ENCODE peak calls at places on chromosomes 12 and 14, in five cellular contexts. One of them, this sample, is unnamed.

GRCh38 chr14:89399594-89400068 is 17.4 kb downstream of the FOXN3 start:
- DNase-seq in effector memory CD4-positive, alpha-beta T cell: no peak
- DNase-seq in stimulated activated CD4-positive, alpha-beta T cell treated with anti-CD3 and anti-CD28 coated beads, Interleukin-2, amount 100 ng/mL, for 24 hours: no peak
- DNase-seq in C1 segment of cervical spinal cord: no peak
- DNase-seq in left cardiac atrium: no peak
- DNase-seq in this sample: no peak

GRCh38 chr14:72070458-72070857 is 138.2 kb downstream of the RGS6 start:
- DNase-seq in left cardiac atrium: no peak
- DNase-seq in effector memory CD4-positive, alpha-beta T cell: no peak
- DNase-seq in C1 segment of cervical spinal cord: no peak
- DNase-seq in stimulated activated CD4-positive, alpha-beta T cell treated with anti-CD3 and anti-CD28 coated beads, Interleukin-2, amount 100 ng/mL, for 24 hours: no peak
- DNase-seq in this sample: no peak

GRCh38 chr12:102735104-102735503 is 181.9 kb downstream of the PAH start:
- DNase-seq in effector memory CD4-positive, alpha-beta T cell: no peak
- DNase-seq in stimulated activated CD4-positive, alpha-beta T cell treated with anti-CD3 and anti-CD28 coated beads, Interleukin-2, amount 100 ng/mL, for 24 hours: no peak
- DNase-seq in left cardiac atrium: no peak
- DNase-seq in C1 segment of cervical spinal cord: no peak
- DNase-seq in this sample: no peak

GRCh38 chr14:72679106-72679505 is 214.8 kb downstream of the DPF3 start:
- DNase-seq in left cardiac atrium: no peak
- DNase-seq in stimulated activated CD4-positive, alpha-beta T cell treated with anti-CD3 and anti-CD28 coated beads, Interleukin-2, amount 100 ng/mL, for 24 hours: no peak
- DNase-seq in effector memory CD4-positive, alpha-beta T cell: no peak
- DNase-seq in C1 segment of cervical spinal cord: peak
- DNase-seq in this sample: no peak

GRCh38 chr12:29152223-29152868 is 3.3 kb downstream of the FAR2 start:
- DNase-seq in left cardiac atrium: no peak
- DNase-seq in stimulated activated CD4-positive, alpha-beta T cell treated with anti-CD3 and anti-CD28 coated beads, Interleukin-2, amount 100 ng/mL, for 24 hours: no peak
- DNase-seq in effector memory CD4-positive, alpha-beta T cell: no peak
- DNase-seq in C1 segment of cervical spinal cord: no peak
- DNase-seq in this sample: no peak

GRCh38 chr14:88872976-88873375 is 48.5 kb downstream of the TTC8 start:
- DNase-seq in C1 segment of cervical spinal cord: no peak
- DNase-seq in left cardiac atrium: no peak
- DNase-seq in effector memory CD4-positive, alpha-beta T cell: no peak
- DNase-seq in stimulated activated CD4-positive, alpha-beta T cell treated with anti-CD3 and anti-CD28 coated beads, Interleukin-2, amount 100 ng/mL, for 24 hours: no peak
- DNase-seq in this sample: no peak

GRCh38 chr12:119988440-119988787 is 622 bp upstream of the BICDL1 start:
- DNase-seq in C1 segment of cervical spinal cord: no peak
- DNase-seq in effector memory CD4-positive, alpha-beta T cell: no peak
- DNase-seq in stimulated activated CD4-positive, alpha-beta T cell treated with anti-CD3 and anti-CD28 coated beads, Interleukin-2, amount 100 ng/mL, for 24 hours: no peak
- DNase-seq in left cardiac atrium: no peak
- DNase-seq in this sample: no peak

GRCh38 chr12:84497819-84498218 is 414.8 kb downstream of the SLC6A15 start:
- DNase-seq in effector memory CD4-positive, alpha-beta T cell: no peak
- DNase-seq in left cardiac atrium: no peak
- DNase-seq in stimulated activated CD4-positive, alpha-beta T cell treated with anti-CD3 and anti-CD28 coated beads, Interleukin-2, amount 100 ng/mL, for 24 hours: no peak
- DNase-seq in C1 segment of cervical spinal cord: no peak
- DNase-seq in this sample: no peak

GRCh38 chr14:54253195-54253947 is 143.4 kb upstream of the CDKN3 start:
- DNase-seq in effector memory CD4-positive, alpha-beta T cell: no peak
- DNase-seq in left cardiac atrium: no peak
- DNase-seq in C1 segment of cervical spinal cord: no peak
- DNase-seq in stimulated activated CD4-positive, alpha-beta T cell treated with anti-CD3 and anti-CD28 coated beads, Interleukin-2, amount 100 ng/mL, for 24 hours: no peak
- DNase-seq in this sample: no peak

GRCh38 chr14:100660498-100661339 is 66.0 kb upstream of the DLK1 start:
- DNase-seq in C1 segment of cervical spinal cord: no peak
- DNase-seq in stimulated activated CD4-positive, alpha-beta T cell treated with anti-CD3 and anti-CD28 coated beads, Interleukin-2, amount 100 ng/mL, for 24 hours: no peak
- DNase-seq in left cardiac atrium: no peak
- DNase-seq in effector memory CD4-positive, alpha-beta T cell: no peak
- DNase-seq in this sample: no peak